ENCODE peak calls at places on chromosomes 16 and 17, in nine cellular contexts. One of them, this sample, is unnamed.

GRCh38 chr17:40953876-40954275 is 12.9 kb downstream of the KRT39 start:
- DNase-seq in mesothelial cell of epicardium: no peak
- DNase-seq in thyroid gland: no peak
- DNase-seq in Calu3: peak
- DNase-seq in activated naive CD4-positive, alpha-beta T cell: no peak
- DNase-seq in NCI-H774: no peak
- DNase-seq in ovary: no peak
- DNase-seq in NCI-H510A: no peak
- DNase-seq in AG10803: peak
- DNase-seq in this sample: peak

GRCh38 chr17:60526726-60527125 is 684 bp upstream of the APPBP2 start:
- DNase-seq in NCI-H774: no peak
- DNase-seq in mesothelial cell of epicardium: no peak
- DNase-seq in AG10803: peak
- DNase-seq in NCI-H510A: no peak
- DNase-seq in thyroid gland: no peak
- DNase-seq in activated naive CD4-positive, alpha-beta T cell: no peak
- DNase-seq in Calu3: no peak
- DNase-seq in ovary: no peak
- DNase-seq in this sample: peak

GRCh38 chr17:29291163-29291752 is 2.7 kb downstream of the NUFIP2 start:
- DNase-seq in thyroid gland: no peak
- DNase-seq in NCI-H510A: peak
- DNase-seq in NCI-H774: peak
- DNase-seq in ovary: no peak
- DNase-seq in activated naive CD4-positive, alpha-beta T cell: no peak
- DNase-seq in Calu3: peak
- DNase-seq in mesothelial cell of epicardium: no peak
- DNase-seq in AG10803: peak
- DNase-seq in this sample: peak

GRCh38 chr16:51017969-51018368 is 133.1 kb downstream of the SALL1 start:
- DNase-seq in NCI-H510A: no peak
- DNase-seq in ovary: no peak
- DNase-seq in Calu3: no peak
- DNase-seq in NCI-H774: no peak
- DNase-seq in AG10803: no peak
- DNase-seq in thyroid gland: no peak
- DNase-seq in mesothelial cell of epicardium: no peak
- DNase-seq in activated naive CD4-positive, alpha-beta T cell: no peak
- DNase-seq in this sample: no peak

GRCh38 chr17:21170829-21171228 is 43.1 kb downstream of the TMEM11 start:
- DNase-seq in Calu3: no peak
- DNase-seq in NCI-H510A: no peak
- DNase-seq in thyroid gland: no peak
- DNase-seq in activated naive CD4-positive, alpha-beta T cell: no peak
- DNase-seq in AG10803: peak
- DNase-seq in mesothelial cell of epicardium: no peak
- DNase-seq in ovary: no peak
- DNase-seq in NCI-H774: no peak
- DNase-seq in this sample: no peak

GRCh38 chr16:88116121-88116900 is 165.1 kb downstream of the BANP start:
- DNase-seq in Calu3: no peak
- DNase-seq in mesothelial cell of epicardium: no peak
- DNase-seq in ovary: no peak
- DNase-seq in AG10803: peak
- DNase-seq in NCI-H774: no peak
- DNase-seq in activated naive CD4-positive, alpha-beta T cell: no peak
- DNase-seq in thyroid gland: peak
- DNase-seq in NCI-H510A: no peak
- DNase-seq in this sample: no peak

GRCh38 chr16:47395733-47396503 is 64.9 kb downstream of the ITFG1 start:
- DNase-seq in mesothelial cell of epicardium: no peak
- DNase-seq in activated naive CD4-positive, alpha-beta T cell: no peak
- DNase-seq in thyroid gland: no peak
- DNase-seq in Calu3: no peak
- DNase-seq in AG10803: no peak
- DNase-seq in NCI-H774: no peak
- DNase-seq in ovary: no peak
- DNase-seq in NCI-H510A: no peak
- DNase-seq in this sample: no peak

GRCh38 chr17:15955793-15956541 is 11.0 kb downstream of the ADORA2B start:
- DNase-seq in mesothelial cell of epicardium: no peak
- DNase-seq in NCI-H774: no peak
- DNase-seq in NCI-H510A: no peak
- DNase-seq in activated naive CD4-positive, alpha-beta T cell: no peak
- DNase-seq in ovary: no peak
- DNase-seq in Calu3: no peak
- DNase-seq in AG10803: no peak
- DNase-seq in thyroid gland: no peak
- DNase-seq in this sample: no peak

GRCh38 chr17:32732296-32732642 is 144.7 kb downstream of the MYO1D start:
- DNase-seq in thyroid gland: no peak
- DNase-seq in AG10803: no peak
- DNase-seq in activated naive CD4-positive, alpha-beta T cell: no peak
- DNase-seq in ovary: no peak
- DNase-seq in mesothelial cell of epicardium: no peak
- DNase-seq in NCI-H774: no peak
- DNase-seq in NCI-H510A: no peak
- DNase-seq in Calu3: no peak
- DNase-seq in this sample: no peak

GRCh38 chr16:70470927-70471341 is 16.5 kb downstream of the FCSK start:
- DNase-seq in Calu3: peak
- DNase-seq in NCI-H774: no peak
- DNase-seq in mesothelial cell of epicardium: no peak
- DNase-seq in ovary: no peak
- DNase-seq in thyroid gland: peak
- DNase-seq in NCI-H510A: no peak
- DNase-seq in AG10803: no peak
- DNase-seq in activated naive CD4-positive, alpha-beta T cell: no peak
- DNase-seq in this sample: no peak

GRCh38 chr17:75394332-75394918 is 11.1 kb downstream of the GRB2 start:
- DNase-seq in Calu3: no peak
- DNase-seq in activated naive CD4-positive, alpha-beta T cell: no peak
- DNase-seq in thyroid gland: no peak
- DNase-seq in AG10803: no peak
- DNase-seq in ovary: no peak
- DNase-seq in NCI-H510A: no peak
- DNase-seq in NCI-H774: no peak
- DNase-seq in mesothelial cell of epicardium: no peak
- DNase-seq in this sample: peak

GRCh38 chr17:7403043-7403901 is 625 bp downstream of the TMEM256 start:
- DNase-seq in AG10803: no peak
- DNase-seq in ovary: peak
- DNase-seq in activated naive CD4-positive, alpha-beta T cell: no peak
- DNase-seq in thyroid gland: no peak
- DNase-seq in NCI-H510A: peak
- DNase-seq in Calu3: no peak
- DNase-seq in mesothelial cell of epicardium: no peak
- DNase-seq in NCI-H774: no peak
- DNase-seq in this sample: no peak

GRCh38 chr17:42133461-42134041 is 10.9 kb downstream of the HSPB9 start:
- DNase-seq in thyroid gland: peak
- DNase-seq in AG10803: no peak
- DNase-seq in mesothelial cell of epicardium: no peak
- DNase-seq in activated naive CD4-positive, alpha-beta T cell: no peak
- DNase-seq in NCI-H510A: peak
- DNase-seq in ovary: no peak
- DNase-seq in Calu3: no peak
- DNase-seq in NCI-H774: peak
- DNase-seq in this sample: no peak

GRCh38 chr16:66751135-66751991 is at the start of gene DYNC1LI2:
- DNase-seq in Calu3: peak
- DNase-seq in mesothelial cell of epicardium: peak
- DNase-seq in thyroid gland: peak
- DNase-seq in AG10803: peak
- DNase-seq in ovary: peak
- DNase-seq in NCI-H774: peak
- DNase-seq in NCI-H510A: peak
- DNase-seq in activated naive CD4-positive, alpha-beta T cell: peak
- DNase-seq in this sample: peak

GRCh38 chr17:72502111-72502939 is 381.5 kb downstream of the SOX9 start:
- DNase-seq in mesothelial cell of epicardium: no peak
- DNase-seq in activated naive CD4-positive, alpha-beta T cell: no peak
- DNase-seq in AG10803: peak
- DNase-seq in Calu3: no peak
- DNase-seq in NCI-H510A: no peak
- DNase-seq in thyroid gland: peak
- DNase-seq in ovary: no peak
- DNase-seq in NCI-H774: no peak
- DNase-seq in this sample: peak

GRCh38 chr17:18361837-18362380 is 1.4 kb downstream of the SHMT1 start:
- DNase-seq in activated naive CD4-positive, alpha-beta T cell: no peak
- DNase-seq in mesothelial cell of epicardium: no peak
- DNase-seq in NCI-H510A: no peak
- DNase-seq in ovary: no peak
- DNase-seq in thyroid gland: no peak
- DNase-seq in Calu3: no peak
- DNase-seq in NCI-H774: no peak
- DNase-seq in AG10803: no peak
- DNase-seq in this sample: no peak

GRCh38 chr16:2515180-2515803 is 1.5 kb downstream of the ATP6V0C start:
- DNase-seq in Calu3: no peak
- DNase-seq in ovary: peak
- DNase-seq in AG10803: peak
- DNase-seq in activated naive CD4-positive, alpha-beta T cell: no peak
- DNase-seq in mesothelial cell of epicardium: no peak
- DNase-seq in thyroid gland: peak
- DNase-seq in NCI-H510A: no peak
- DNase-seq in NCI-H774: no peak
- DNase-seq in this sample: no peak

GRCh38 chr17:17205368-17206148 is 575 bp downstream of the PLD6 start:
- DNase-seq in ovary: peak
- DNase-seq in activated naive CD4-positive, alpha-beta T cell: peak
- DNase-seq in mesothelial cell of epicardium: no peak
- DNase-seq in thyroid gland: peak
- DNase-seq in AG10803: peak
- DNase-seq in Calu3: peak
- DNase-seq in NCI-H774: no peak
- DNase-seq in NCI-H510A: peak
- DNase-seq in this sample: peak

GRCh38 chr16:77113835-77114234 is 77.2 kb upstream of the MON1B start:
- DNase-seq in Calu3: no peak
- DNase-seq in activated naive CD4-positive, alpha-beta T cell: no peak
- DNase-seq in NCI-H774: no peak
- DNase-seq in ovary: no peak
- DNase-seq in AG10803: no peak
- DNase-seq in mesothelial cell of epicardium: no peak
- DNase-seq in NCI-H510A: no peak
- DNase-seq in thyroid gland: peak
- DNase-seq in this sample: no peak

GRCh38 chr16:10180771-10181163 is 1.5 kb downstream of the GRIN2A start:
- DNase-seq in ovary: peak
- DNase-seq in NCI-H774: no peak
- DNase-seq in activated naive CD4-positive, alpha-beta T cell: no peak
- DNase-seq in AG10803: no peak
- DNase-seq in thyroid gland: peak
- DNase-seq in Calu3: peak
- DNase-seq in mesothelial cell of epicardium: peak
- DNase-seq in NCI-H510A: no peak
- DNase-seq in this sample: no peak

This sample was measured in epithelial cell of esophagus.